ENCODE peak calls at places on chromosomes 6 and 20, in five cellular contexts. One of them, this sample, is unnamed.

GRCh38 chr6:33983109-33983475 is 162.8 kb downstream of the GRM4 start:
- DNase-seq in H9: peak
- DNase-seq in IMR-90: peak
- DNase-seq in mesenchymal stem cell: peak
- DNase-seq in trophoblast cell: peak
- DNase-seq in this sample: no peak

GRCh38 chr6:17394192-17394611 is 807 bp downstream of the CAP2 start:
- DNase-seq in H9: peak
- DNase-seq in IMR-90: peak
- DNase-seq in mesenchymal stem cell: peak
- DNase-seq in trophoblast cell: peak
- DNase-seq in this sample: no peak

GRCh38 chr20:23265226-23265625 is 85.4 kb upstream of the NXT1 start:
- DNase-seq in H9: no peak
- DNase-seq in IMR-90: peak
- DNase-seq in mesenchymal stem cell: no peak
- DNase-seq in trophoblast cell: no peak
- DNase-seq in this sample: no peak

GRCh38 chr6:117194978-117195377 is 70.4 kb upstream of the VGLL2 start:
- DNase-seq in H9: no peak
- DNase-seq in IMR-90: no peak
- DNase-seq in mesenchymal stem cell: no peak
- DNase-seq in trophoblast cell: no peak
- DNase-seq in this sample: no peak

GRCh38 chr6:2976571-2977085 is 5.3 kb upstream of the SERPINB6 start:
- DNase-seq in H9: no peak
- DNase-seq in IMR-90: peak
- DNase-seq in mesenchymal stem cell: peak
- DNase-seq in trophoblast cell: peak
- DNase-seq in this sample: no peak

GRCh38 chr20:23508896-23509579 is 18.1 kb downstream of the CST8 start:
- DNase-seq in H9: no peak
- DNase-seq in IMR-90: no peak
- DNase-seq in mesenchymal stem cell: no peak
- DNase-seq in trophoblast cell: no peak
- DNase-seq in this sample: no peak

GRCh38 chr6:17865798-17866725 is 121.4 kb downstream of the KIF13A start:
- DNase-seq in H9: no peak
- DNase-seq in IMR-90: peak
- DNase-seq in mesenchymal stem cell: peak
- DNase-seq in trophoblast cell: peak
- DNase-seq in this sample: no peak

GRCh38 chr6:105764318-105764717 is 321.8 kb upstream of the PRDM1 start:
- DNase-seq in H9: no peak
- DNase-seq in IMR-90: no peak
- DNase-seq in mesenchymal stem cell: no peak
- DNase-seq in trophoblast cell: no peak
- DNase-seq in this sample: no peak

GRCh38 chr20:60786686-60787217 is 465.3 kb upstream of the CDH4 start:
- DNase-seq in H9: no peak
- DNase-seq in IMR-90: no peak
- DNase-seq in mesenchymal stem cell: no peak
- DNase-seq in trophoblast cell: no peak
- DNase-seq in this sample: no peak

GRCh38 chr20:32163951-32164350 is 43.6 kb downstream of the PLAGL2 start:
- DNase-seq in H9: no peak
- DNase-seq in IMR-90: no peak
- DNase-seq in mesenchymal stem cell: no peak
- DNase-seq in trophoblast cell: no peak
- DNase-seq in this sample: no peak

GRCh38 chr6:14622135-14622534 is 504.6 kb downstream of the CD83 start:
- DNase-seq in H9: no peak
- DNase-seq in IMR-90: no peak
- DNase-seq in mesenchymal stem cell: no peak
- DNase-seq in trophoblast cell: no peak
- DNase-seq in this sample: no peak

GRCh38 chr6:131059486-131059885 is 3.6 kb downstream of the EPB41L2 start:
- DNase-seq in H9: no peak
- DNase-seq in IMR-90: peak
- DNase-seq in mesenchymal stem cell: peak
- DNase-seq in trophoblast cell: no peak
- DNase-seq in this sample: no peak

GRCh38 chr6:32298632-32299336 is 72.9 kb downstream of the TSBP1 start:
- DNase-seq in H9: no peak
- DNase-seq in IMR-90: peak
- DNase-seq in mesenchymal stem cell: peak
- DNase-seq in trophoblast cell: peak
- DNase-seq in this sample: no peak

GRCh38 chr6:105402981-105403935 is at the start of gene PREP:
- DNase-seq in H9: peak
- DNase-seq in IMR-90: peak
- DNase-seq in mesenchymal stem cell: peak
- DNase-seq in trophoblast cell: peak
- DNase-seq in this sample: peak

GRCh38 chr6:89059227-89059626 is 21.3 kb upstream of the PNRC1 start:
- DNase-seq in H9: no peak
- DNase-seq in IMR-90: no peak
- DNase-seq in mesenchymal stem cell: no peak
- DNase-seq in trophoblast cell: no peak
- DNase-seq in this sample: no peak

GRCh38 chr6:64034840-64035656 is 399.4 kb downstream of the PHF3 start:
- DNase-seq in H9: no peak
- DNase-seq in IMR-90: peak
- DNase-seq in mesenchymal stem cell: peak
- DNase-seq in trophoblast cell: peak
- DNase-seq in this sample: no peak

DNA sequence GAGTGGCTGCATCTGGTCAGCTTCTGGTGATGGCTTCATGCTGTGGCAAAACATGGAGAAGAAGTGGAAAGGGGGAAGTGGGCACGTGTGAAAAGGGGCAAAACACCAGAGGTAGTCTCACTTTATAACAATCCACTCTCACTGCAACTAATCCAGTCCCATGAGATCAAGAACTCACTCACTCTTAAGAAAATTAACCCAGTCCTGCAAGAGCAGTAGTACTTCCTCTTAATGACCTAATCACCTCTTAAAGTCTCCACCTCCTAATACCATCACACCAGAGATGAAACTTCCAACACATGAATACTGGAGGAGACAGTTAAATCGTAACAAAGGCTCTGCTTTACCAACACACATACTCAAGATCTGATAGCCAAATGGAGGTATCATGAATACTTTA is 152.6 kb downstream of the THEMIS start:
- DNase-seq in H9: no peak
- DNase-seq in IMR-90: no peak
- DNase-seq in mesenchymal stem cell: no peak
- DNase-seq in trophoblast cell: no peak
- DNase-seq in this sample: no peak
- H2AFZ ChIP-seq in H9: no peak
- H2AFZ ChIP-seq in IMR-90: no peak
- H2AFZ ChIP-seq in mesenchymal stem cell: no peak
- H2AFZ ChIP-seq in trophoblast cell: no peak
- H2AFZ ChIP-seq in this sample: peak

DNA sequence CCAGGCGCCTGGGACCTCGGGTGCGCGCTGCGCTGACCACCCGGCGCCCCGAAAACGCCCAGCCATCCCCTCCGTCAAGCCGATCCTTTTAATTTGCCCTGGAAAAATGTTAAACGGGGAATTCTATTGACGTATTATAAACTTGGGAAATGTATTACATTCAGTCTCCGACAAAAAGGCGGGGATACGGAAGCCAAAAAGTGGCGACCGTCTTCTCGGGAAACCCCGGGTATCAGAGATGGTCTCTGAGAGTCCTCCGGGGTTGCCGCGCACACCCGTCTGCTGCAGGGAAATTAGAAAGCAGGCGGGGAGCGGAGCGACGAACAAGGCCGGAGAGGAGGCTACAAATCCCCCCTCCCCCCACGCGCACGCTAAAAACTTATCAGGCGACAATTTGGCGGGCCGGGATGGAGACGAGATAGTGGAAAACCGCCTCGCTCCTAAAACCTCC is 1.5 kb downstream of the SALL4 start:
- DNase-seq in H9: no peak
- DNase-seq in IMR-90: no peak
- DNase-seq in mesenchymal stem cell: peak
- DNase-seq in trophoblast cell: peak
- DNase-seq in this sample: no peak
- H3K14ac ChIP-seq in H9: peak
- H3K14ac ChIP-seq in IMR-90: no peak
- H3K14ac ChIP-seq in mesenchymal stem cell: peak
- H3K14ac ChIP-seq in trophoblast cell: peak
- H3K14ac ChIP-seq in this sample: peak

DNA sequence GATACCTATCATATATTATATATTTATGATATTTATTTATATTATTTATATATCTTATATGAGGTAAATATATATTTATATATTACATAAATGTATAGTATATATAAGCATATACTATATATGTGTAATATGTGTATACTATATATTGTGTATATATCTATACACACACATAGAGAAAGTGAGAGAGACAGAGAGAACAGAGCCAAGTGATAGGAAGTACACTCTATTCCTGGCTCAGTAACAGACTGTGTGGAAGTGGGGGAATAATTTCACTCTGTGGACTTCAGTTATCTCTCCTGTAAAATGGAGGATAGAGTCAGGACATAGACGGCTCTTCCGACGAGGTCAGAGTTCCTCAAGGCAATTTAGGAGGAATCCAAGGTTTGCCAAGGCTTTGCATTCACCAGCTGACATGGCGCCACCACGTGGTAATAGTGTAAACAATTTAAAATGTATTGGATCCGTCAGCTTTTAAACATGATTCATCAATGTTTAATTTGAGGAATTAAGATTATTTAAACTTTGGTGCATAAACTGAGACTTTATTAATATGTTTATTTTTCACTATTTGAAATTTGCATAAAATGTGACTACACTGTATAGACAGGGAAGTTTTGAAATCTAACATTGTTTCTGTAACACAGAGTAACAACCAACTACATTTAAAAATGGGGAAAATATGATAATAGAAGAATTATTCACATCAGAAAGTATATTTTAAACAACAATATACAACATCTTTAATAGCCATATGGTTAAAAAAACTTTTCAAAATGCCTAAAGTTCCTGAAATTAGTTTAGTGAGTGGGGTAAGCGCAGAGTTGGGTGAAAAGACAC is 75.4 kb upstream of the TMEM244 start:
- DNase-seq in H9: peak
- DNase-seq in IMR-90: peak
- DNase-seq in mesenchymal stem cell: peak
- DNase-seq in trophoblast cell: peak
- DNase-seq in this sample: peak
- H2AFZ ChIP-seq in H9: no peak
- H2AFZ ChIP-seq in IMR-90: peak
- H2AFZ ChIP-seq in mesenchymal stem cell: peak
- H2AFZ ChIP-seq in trophoblast cell: no peak
- H2AFZ ChIP-seq in this sample: peak

GRCh38 chr20:41991412-41991811 is 373.2 kb upstream of the CHD6 start:
- DNase-seq in H9: no peak
- DNase-seq in IMR-90: no peak
- DNase-seq in mesenchymal stem cell: no peak
- DNase-seq in trophoblast cell: no peak
- DNase-seq in this sample: no peak
- H3K14ac ChIP-seq in H9: no peak
- H3K14ac ChIP-seq in IMR-90: no peak
- H3K14ac ChIP-seq in mesenchymal stem cell: no peak
- H3K14ac ChIP-seq in trophoblast cell: no peak
- H3K14ac ChIP-seq in this sample: no peak

DNA sequence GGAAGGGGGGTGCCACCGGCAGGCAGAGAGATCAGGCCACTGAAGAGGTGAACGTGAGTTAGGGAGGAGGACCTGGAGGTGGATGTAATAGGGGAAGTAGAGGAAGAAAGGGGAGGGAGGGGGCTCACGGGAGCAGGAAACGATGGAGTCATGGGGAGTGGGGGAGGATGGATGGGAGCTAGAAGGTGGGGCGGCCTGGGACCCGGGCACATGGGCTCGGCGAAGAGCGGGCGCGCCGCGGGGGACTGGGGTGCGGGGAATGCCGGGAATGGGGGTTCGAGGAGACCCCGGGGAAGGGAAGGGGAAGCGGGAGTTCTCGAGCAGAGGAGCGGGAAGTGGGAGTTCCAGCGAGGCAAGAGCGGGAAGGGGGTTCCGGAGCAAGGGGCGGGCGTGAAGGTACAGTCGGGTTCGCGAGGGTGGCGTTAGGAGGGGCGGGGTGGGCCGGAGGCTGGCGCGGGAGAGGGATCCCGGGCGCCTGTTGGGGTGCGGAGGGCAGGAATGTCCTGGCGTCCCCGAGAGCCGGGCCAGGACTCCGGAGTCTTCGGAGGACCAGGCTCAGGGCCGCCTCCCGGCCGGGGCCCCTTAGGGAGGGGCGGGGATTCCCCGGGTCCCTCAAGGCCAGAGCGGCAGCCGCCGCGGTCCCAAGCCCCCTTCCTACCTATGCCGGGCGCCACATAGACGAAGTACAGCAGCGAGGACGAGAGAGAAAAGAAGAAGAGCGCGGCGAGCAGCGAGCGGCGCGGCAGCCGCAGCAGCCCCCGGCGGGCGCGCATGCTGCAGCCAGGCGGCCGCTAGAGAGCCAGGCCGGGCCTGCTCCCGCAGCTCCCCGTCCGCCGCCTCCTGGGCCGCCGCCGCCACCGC is 530 bp downstream of the B4GALT5 start:
- DNase-seq in H9: peak
- DNase-seq in IMR-90: peak
- DNase-seq in mesenchymal stem cell: peak
- DNase-seq in trophoblast cell: peak
- DNase-seq in this sample: no peak
- H2AFZ ChIP-seq in H9: no peak
- H2AFZ ChIP-seq in IMR-90: peak
- H2AFZ ChIP-seq in mesenchymal stem cell: peak
- H2AFZ ChIP-seq in trophoblast cell: peak
- H2AFZ ChIP-seq in this sample: peak

DNA sequence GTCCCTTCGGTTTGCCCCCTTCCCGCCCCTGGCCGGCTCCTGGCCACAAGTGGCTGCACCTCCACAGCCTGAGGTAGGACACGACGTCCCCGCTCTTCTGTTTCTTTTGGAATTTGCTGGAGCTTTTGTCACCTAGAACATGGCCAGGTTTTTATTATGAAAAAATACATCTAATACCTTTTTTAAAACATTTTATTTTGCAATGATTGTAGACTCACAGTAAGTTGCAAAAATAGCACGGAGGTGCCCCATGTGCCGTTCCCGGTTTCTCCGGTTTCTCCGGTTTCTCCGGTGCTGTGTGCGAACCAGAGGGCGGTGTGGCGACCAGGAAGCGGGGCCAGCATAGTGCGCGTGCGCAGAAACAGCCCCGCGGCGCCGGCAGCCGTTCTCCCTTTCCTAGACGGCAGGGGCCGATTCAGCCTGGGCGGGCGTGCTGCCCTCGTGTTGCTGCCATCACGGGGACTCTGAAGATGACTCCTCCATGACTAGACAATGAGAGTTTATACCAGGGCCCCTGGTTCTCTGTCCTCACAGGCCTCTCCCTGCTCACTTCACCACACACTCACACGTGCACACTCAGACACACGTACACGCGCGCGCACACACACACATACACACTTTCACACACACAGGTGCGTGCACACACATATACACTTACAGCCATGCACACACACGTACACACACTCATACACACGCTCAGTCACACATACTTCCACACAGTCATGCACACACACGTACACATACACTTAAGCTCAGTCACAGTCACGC is 102.1 kb downstream of the TMEM242 start:
- DNase-seq in H9: peak
- DNase-seq in IMR-90: peak
- DNase-seq in mesenchymal stem cell: peak
- DNase-seq in trophoblast cell: peak
- DNase-seq in this sample: peak
- H3K14ac ChIP-seq in H9: no peak
- H3K14ac ChIP-seq in IMR-90: peak
- H3K14ac ChIP-seq in mesenchymal stem cell: no peak
- H3K14ac ChIP-seq in trophoblast cell: peak
- H3K14ac ChIP-seq in this sample: peak

This sample was measured in neuronal stem cell.